ENCODE peak calls at places on chromosomes 4 and X, in eight cellular contexts. One of them, this sample, is unnamed.

GRCh38 chrX:47248576-47248975 is 15.8 kb downstream of the USP11 start:
- DNase-seq in Calu3: no peak
- DNase-seq in T-helper 9 cell: no peak
- DNase-seq in PC-9: no peak
- DNase-seq in stimulated activated CD4-positive, alpha-beta T cell treated with anti-CD3 and anti-CD28 coated beads, TNF-alpha, amount 100 ng/mL, for 24 hours: no peak
- DNase-seq in activated CD4-positive, alpha-beta T cell treated with anti-CD3 and anti-CD28 coated beads for 24 hours: no peak
- DNase-seq in NCI-H774: no peak
- DNase-seq in activated T-cell treated with anti-CD3 and anti-CD28 coated beads for 48 hours: no peak
- DNase-seq in this sample: no peak

GRCh38 chr4:6476893-6477292 is 4.5 kb upstream of the PPP2R2C start:
- DNase-seq in stimulated activated CD4-positive, alpha-beta T cell treated with anti-CD3 and anti-CD28 coated beads, TNF-alpha, amount 100 ng/mL, for 24 hours: no peak
- DNase-seq in Calu3: no peak
- DNase-seq in T-helper 9 cell: no peak
- DNase-seq in NCI-H774: no peak
- DNase-seq in activated T-cell treated with anti-CD3 and anti-CD28 coated beads for 48 hours: no peak
- DNase-seq in PC-9: no peak
- DNase-seq in activated CD4-positive, alpha-beta T cell treated with anti-CD3 and anti-CD28 coated beads for 24 hours: no peak
- DNase-seq in this sample: no peak

GRCh38 chr4:139552506-139552905 is 3.5 kb downstream of the SETD7 start:
- DNase-seq in stimulated activated CD4-positive, alpha-beta T cell treated with anti-CD3 and anti-CD28 coated beads, TNF-alpha, amount 100 ng/mL, for 24 hours: no peak
- DNase-seq in T-helper 9 cell: no peak
- DNase-seq in PC-9: no peak
- DNase-seq in activated CD4-positive, alpha-beta T cell treated with anti-CD3 and anti-CD28 coated beads for 24 hours: no peak
- DNase-seq in NCI-H774: no peak
- DNase-seq in activated T-cell treated with anti-CD3 and anti-CD28 coated beads for 48 hours: no peak
- DNase-seq in Calu3: no peak
- DNase-seq in this sample: no peak

GRCh38 chr4:17687237-17687857 is 72.9 kb downstream of the MED28 start:
- DNase-seq in PC-9: no peak
- DNase-seq in activated CD4-positive, alpha-beta T cell treated with anti-CD3 and anti-CD28 coated beads for 24 hours: no peak
- DNase-seq in Calu3: no peak
- DNase-seq in stimulated activated CD4-positive, alpha-beta T cell treated with anti-CD3 and anti-CD28 coated beads, TNF-alpha, amount 100 ng/mL, for 24 hours: no peak
- DNase-seq in T-helper 9 cell: no peak
- DNase-seq in activated T-cell treated with anti-CD3 and anti-CD28 coated beads for 48 hours: no peak
- DNase-seq in NCI-H774: no peak
- DNase-seq in this sample: no peak

GRCh38 chrX:117990438-117990837 is 126.2 kb downstream of the KLHL13 start:
- DNase-seq in activated CD4-positive, alpha-beta T cell treated with anti-CD3 and anti-CD28 coated beads for 24 hours: no peak
- DNase-seq in NCI-H774: no peak
- DNase-seq in activated T-cell treated with anti-CD3 and anti-CD28 coated beads for 48 hours: no peak
- DNase-seq in T-helper 9 cell: no peak
- DNase-seq in Calu3: no peak
- DNase-seq in PC-9: no peak
- DNase-seq in stimulated activated CD4-positive, alpha-beta T cell treated with anti-CD3 and anti-CD28 coated beads, TNF-alpha, amount 100 ng/mL, for 24 hours: no peak
- DNase-seq in this sample: no peak

GRCh38 chr4:107253090-107253489 is 217.0 kb upstream of the DKK2 start:
- DNase-seq in PC-9: no peak
- DNase-seq in NCI-H774: no peak
- DNase-seq in activated T-cell treated with anti-CD3 and anti-CD28 coated beads for 48 hours: no peak
- DNase-seq in activated CD4-positive, alpha-beta T cell treated with anti-CD3 and anti-CD28 coated beads for 24 hours: no peak
- DNase-seq in Calu3: no peak
- DNase-seq in stimulated activated CD4-positive, alpha-beta T cell treated with anti-CD3 and anti-CD28 coated beads, TNF-alpha, amount 100 ng/mL, for 24 hours: no peak
- DNase-seq in T-helper 9 cell: no peak
- DNase-seq in this sample: no peak

GRCh38 chr4:15400911-15401671 is 26.7 kb upstream of the C1QTNF7 start:
- DNase-seq in stimulated activated CD4-positive, alpha-beta T cell treated with anti-CD3 and anti-CD28 coated beads, TNF-alpha, amount 100 ng/mL, for 24 hours: peak
- DNase-seq in NCI-H774: no peak
- DNase-seq in activated CD4-positive, alpha-beta T cell treated with anti-CD3 and anti-CD28 coated beads for 24 hours: peak
- DNase-seq in Calu3: peak
- DNase-seq in T-helper 9 cell: no peak
- DNase-seq in PC-9: peak
- DNase-seq in activated T-cell treated with anti-CD3 and anti-CD28 coated beads for 48 hours: no peak
- DNase-seq in this sample: peak

GRCh38 chr4:158450741-158451140 is 70.9 kb upstream of the RXFP1 start:
- DNase-seq in PC-9: no peak
- DNase-seq in stimulated activated CD4-positive, alpha-beta T cell treated with anti-CD3 and anti-CD28 coated beads, TNF-alpha, amount 100 ng/mL, for 24 hours: no peak
- DNase-seq in NCI-H774: no peak
- DNase-seq in Calu3: no peak
- DNase-seq in activated CD4-positive, alpha-beta T cell treated with anti-CD3 and anti-CD28 coated beads for 24 hours: no peak
- DNase-seq in activated T-cell treated with anti-CD3 and anti-CD28 coated beads for 48 hours: no peak
- DNase-seq in T-helper 9 cell: no peak
- DNase-seq in this sample: no peak

GRCh38 chrX:49174723-49175122 is 3.0 kb downstream of the PLP2 start:
- DNase-seq in PC-9: no peak
- DNase-seq in T-helper 9 cell: no peak
- DNase-seq in Calu3: no peak
- DNase-seq in NCI-H774: no peak
- DNase-seq in activated T-cell treated with anti-CD3 and anti-CD28 coated beads for 48 hours: no peak
- DNase-seq in activated CD4-positive, alpha-beta T cell treated with anti-CD3 and anti-CD28 coated beads for 24 hours: no peak
- DNase-seq in stimulated activated CD4-positive, alpha-beta T cell treated with anti-CD3 and anti-CD28 coated beads, TNF-alpha, amount 100 ng/mL, for 24 hours: no peak
- DNase-seq in this sample: no peak

GRCh38 chr4:30950737-30951136 is 230.6 kb downstream of the PCDH7 start:
- DNase-seq in activated T-cell treated with anti-CD3 and anti-CD28 coated beads for 48 hours: no peak
- DNase-seq in activated CD4-positive, alpha-beta T cell treated with anti-CD3 and anti-CD28 coated beads for 24 hours: no peak
- DNase-seq in stimulated activated CD4-positive, alpha-beta T cell treated with anti-CD3 and anti-CD28 coated beads, TNF-alpha, amount 100 ng/mL, for 24 hours: no peak
- DNase-seq in NCI-H774: no peak
- DNase-seq in PC-9: peak
- DNase-seq in T-helper 9 cell: no peak
- DNase-seq in Calu3: peak
- DNase-seq in this sample: no peak

GRCh38 chr4:174080361-174080760 is 203.1 kb downstream of the FBXO8 start:
- DNase-seq in NCI-H774: no peak
- DNase-seq in T-helper 9 cell: no peak
- DNase-seq in activated CD4-positive, alpha-beta T cell treated with anti-CD3 and anti-CD28 coated beads for 24 hours: no peak
- DNase-seq in activated T-cell treated with anti-CD3 and anti-CD28 coated beads for 48 hours: no peak
- DNase-seq in Calu3: no peak
- DNase-seq in PC-9: no peak
- DNase-seq in stimulated activated CD4-positive, alpha-beta T cell treated with anti-CD3 and anti-CD28 coated beads, TNF-alpha, amount 100 ng/mL, for 24 hours: no peak
- DNase-seq in this sample: no peak

GRCh38 chrX:20363003-20363674 is 96.4 kb upstream of the RPS6KA3 start:
- DNase-seq in activated T-cell treated with anti-CD3 and anti-CD28 coated beads for 48 hours: no peak
- DNase-seq in PC-9: no peak
- DNase-seq in T-helper 9 cell: no peak
- DNase-seq in NCI-H774: no peak
- DNase-seq in Calu3: peak
- DNase-seq in activated CD4-positive, alpha-beta T cell treated with anti-CD3 and anti-CD28 coated beads for 24 hours: no peak
- DNase-seq in stimulated activated CD4-positive, alpha-beta T cell treated with anti-CD3 and anti-CD28 coated beads, TNF-alpha, amount 100 ng/mL, for 24 hours: no peak
- DNase-seq in this sample: no peak

GRCh38 chr4:127533028-127533700 is 99.6 kb upstream of the INTU start:
- DNase-seq in PC-9: no peak
- DNase-seq in activated T-cell treated with anti-CD3 and anti-CD28 coated beads for 48 hours: no peak
- DNase-seq in activated CD4-positive, alpha-beta T cell treated with anti-CD3 and anti-CD28 coated beads for 24 hours: no peak
- DNase-seq in Calu3: no peak
- DNase-seq in NCI-H774: no peak
- DNase-seq in T-helper 9 cell: no peak
- DNase-seq in stimulated activated CD4-positive, alpha-beta T cell treated with anti-CD3 and anti-CD28 coated beads, TNF-alpha, amount 100 ng/mL, for 24 hours: no peak
- DNase-seq in this sample: no peak

GRCh38 chr4:153651961-153652784 is 31.9 kb upstream of the TLR2 start:
- DNase-seq in stimulated activated CD4-positive, alpha-beta T cell treated with anti-CD3 and anti-CD28 coated beads, TNF-alpha, amount 100 ng/mL, for 24 hours: peak
- DNase-seq in NCI-H774: no peak
- DNase-seq in PC-9: peak
- DNase-seq in activated T-cell treated with anti-CD3 and anti-CD28 coated beads for 48 hours: no peak
- DNase-seq in Calu3: no peak
- DNase-seq in T-helper 9 cell: no peak
- DNase-seq in activated CD4-positive, alpha-beta T cell treated with anti-CD3 and anti-CD28 coated beads for 24 hours: no peak
- DNase-seq in this sample: no peak

This sample was measured in stimulated activated naive CD8-positive, alpha-beta T cell treated with anti-CD3 and anti-CD28 coated beads, Interleukin-15, amount 100 ng/mL, for 72 hours.